ENCODE peak calls at places on chromosomes 4 and X, in ten cellular contexts. One of them, this sample, is unnamed.

GRCh38 chr4:21067351-21067750 is 367.1 kb downstream of the PACRGL start:
- DNase-seq in heart left ventricle: no peak
- DNase-seq in IMR-90: no peak
- DNase-seq in gastrocnemius medialis: no peak
- DNase-seq in lower leg skin: no peak
- DNase-seq in A549: no peak
- DNase-seq in GM12891: no peak
- DNase-seq in sigmoid colon: no peak
- DNase-seq in testis: no peak
- DNase-seq in thyroid gland: no peak
- DNase-seq in this sample: no peak

GRCh38 chr4:158094413-158095110 is 78.3 kb downstream of the GASK1B start:
- DNase-seq in A549: peak
- DNase-seq in sigmoid colon: no peak
- DNase-seq in testis: no peak
- DNase-seq in thyroid gland: no peak
- DNase-seq in GM12891: no peak
- DNase-seq in lower leg skin: no peak
- DNase-seq in IMR-90: peak
- DNase-seq in gastrocnemius medialis: no peak
- DNase-seq in heart left ventricle: no peak
- DNase-seq in this sample: peak

GRCh38 chr4:2459589-2460349 is 9.1 kb upstream of the RNF4 start:
- DNase-seq in sigmoid colon: no peak
- DNase-seq in thyroid gland: no peak
- DNase-seq in testis: no peak
- DNase-seq in IMR-90: no peak
- DNase-seq in heart left ventricle: no peak
- DNase-seq in lower leg skin: no peak
- DNase-seq in GM12891: no peak
- DNase-seq in gastrocnemius medialis: no peak
- DNase-seq in A549: no peak
- DNase-seq in this sample: no peak

GRCh38 chr4:34619531-34620109 is 1624.7 kb downstream of the ARAP2 start:
- DNase-seq in GM12891: no peak
- DNase-seq in IMR-90: no peak
- DNase-seq in heart left ventricle: no peak
- DNase-seq in lower leg skin: no peak
- DNase-seq in thyroid gland: no peak
- DNase-seq in testis: no peak
- DNase-seq in sigmoid colon: no peak
- DNase-seq in gastrocnemius medialis: no peak
- DNase-seq in A549: peak
- DNase-seq in this sample: no peak

GRCh38 chr4:6900181-6900812 is 9.3 kb upstream of the TBC1D14 start:
- DNase-seq in thyroid gland: no peak
- DNase-seq in IMR-90: no peak
- DNase-seq in GM12891: no peak
- DNase-seq in sigmoid colon: peak
- DNase-seq in testis: no peak
- DNase-seq in heart left ventricle: no peak
- DNase-seq in lower leg skin: peak
- DNase-seq in gastrocnemius medialis: no peak
- DNase-seq in A549: no peak
- DNase-seq in this sample: no peak

GRCh38 chr4:150647008-150647407 is 65.1 kb downstream of the MAB21L2 start:
- DNase-seq in lower leg skin: no peak
- DNase-seq in A549: no peak
- DNase-seq in testis: no peak
- DNase-seq in gastrocnemius medialis: no peak
- DNase-seq in heart left ventricle: no peak
- DNase-seq in thyroid gland: no peak
- DNase-seq in IMR-90: peak
- DNase-seq in GM12891: no peak
- DNase-seq in sigmoid colon: no peak
- DNase-seq in this sample: no peak

GRCh38 chr4:143443728-143444127 is 69.8 kb upstream of the SMARCA5 start:
- DNase-seq in heart left ventricle: no peak
- DNase-seq in A549: no peak
- DNase-seq in sigmoid colon: no peak
- DNase-seq in testis: no peak
- DNase-seq in thyroid gland: no peak
- DNase-seq in IMR-90: no peak
- DNase-seq in lower leg skin: no peak
- DNase-seq in GM12891: no peak
- DNase-seq in gastrocnemius medialis: no peak
- DNase-seq in this sample: no peak

GRCh38 chr4:184118516-184118915 is 99.2 kb downstream of the ENPP6 start:
- DNase-seq in gastrocnemius medialis: no peak
- DNase-seq in A549: no peak
- DNase-seq in GM12891: no peak
- DNase-seq in testis: no peak
- DNase-seq in sigmoid colon: no peak
- DNase-seq in thyroid gland: no peak
- DNase-seq in heart left ventricle: no peak
- DNase-seq in IMR-90: no peak
- DNase-seq in lower leg skin: no peak
- DNase-seq in this sample: no peak

GRCh38 chrX:129667412-129667811 is 12.7 kb upstream of the APLN start:
- DNase-seq in heart left ventricle: no peak
- DNase-seq in lower leg skin: no peak
- DNase-seq in sigmoid colon: no peak
- DNase-seq in A549: no peak
- DNase-seq in gastrocnemius medialis: no peak
- DNase-seq in thyroid gland: no peak
- DNase-seq in GM12891: no peak
- DNase-seq in IMR-90: no peak
- DNase-seq in testis: no peak
- DNase-seq in this sample: no peak

GRCh38 chrX:129663171-129663570 is 8.4 kb upstream of the APLN start:
- DNase-seq in sigmoid colon: no peak
- DNase-seq in lower leg skin: no peak
- DNase-seq in GM12891: no peak
- DNase-seq in gastrocnemius medialis: no peak
- DNase-seq in thyroid gland: no peak
- DNase-seq in A549: no peak
- DNase-seq in IMR-90: peak
- DNase-seq in heart left ventricle: peak
- DNase-seq in testis: no peak
- DNase-seq in this sample: no peak

GRCh38 chrX:129661369-129661768 is 6.6 kb upstream of the APLN start:
- DNase-seq in sigmoid colon: no peak
- DNase-seq in lower leg skin: no peak
- DNase-seq in thyroid gland: no peak
- DNase-seq in GM12891: no peak
- DNase-seq in IMR-90: no peak
- DNase-seq in gastrocnemius medialis: no peak
- DNase-seq in testis: no peak
- DNase-seq in heart left ventricle: no peak
- DNase-seq in A549: no peak
- DNase-seq in this sample: no peak

DNA sequence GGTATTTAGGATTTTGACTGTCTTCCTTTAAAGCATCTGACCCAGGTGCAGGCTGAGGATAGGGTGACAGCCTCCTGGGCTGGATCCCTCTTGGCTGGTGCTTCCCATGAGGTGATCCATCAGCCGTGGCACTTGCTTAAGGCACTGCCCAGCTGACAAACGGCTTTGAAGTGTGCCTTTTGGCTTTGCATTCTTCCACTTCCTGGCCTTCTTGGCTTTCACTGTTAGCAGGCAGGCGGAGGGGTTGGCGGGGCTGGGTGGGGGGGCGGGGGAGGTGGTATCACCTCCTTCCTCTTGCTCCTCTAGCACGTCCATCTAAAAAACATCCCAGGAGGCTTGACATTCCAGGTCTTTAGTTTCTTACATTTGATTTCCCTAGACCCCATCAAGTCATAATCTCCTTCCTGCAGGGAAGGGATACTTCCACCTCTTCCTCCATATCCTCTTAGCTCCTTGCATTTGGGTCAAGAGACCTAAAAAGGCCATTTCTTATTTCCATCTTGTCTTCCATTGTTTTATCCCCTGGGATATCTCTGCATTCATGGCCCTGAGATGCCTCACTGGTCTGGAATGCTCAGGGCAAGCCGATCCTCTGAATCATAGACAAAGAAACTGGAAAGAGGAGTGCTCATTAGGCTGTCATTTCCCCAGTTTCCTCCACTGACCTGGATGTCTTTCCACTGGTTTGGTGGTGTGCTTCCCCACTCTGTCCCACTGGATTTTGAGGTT is 11.3 kb upstream of the APLN start:
- DNase-seq in IMR-90: peak
- DNase-seq in gastrocnemius medialis: no peak
- DNase-seq in heart left ventricle: no peak
- DNase-seq in GM12891: no peak
- DNase-seq in sigmoid colon: no peak
- DNase-seq in A549: peak
- DNase-seq in lower leg skin: no peak
- DNase-seq in thyroid gland: no peak
- DNase-seq in testis: no peak
- DNase-seq in this sample: peak
- TF ChIP-seq POLR2A in IMR-90: no peak
- TF ChIP-seq POLR2A in gastrocnemius medialis: no peak
- TF ChIP-seq POLR2A in heart left ventricle: no peak
- TF ChIP-seq POLR2A in GM12891: no peak
- TF ChIP-seq POLR2A in sigmoid colon: no peak
- TF ChIP-seq POLR2A in A549: no peak
- TF ChIP-seq POLR2A in lower leg skin: no peak
- TF ChIP-seq POLR2A in thyroid gland: no peak
- TF ChIP-seq POLR2A in testis: no peak
- TF ChIP-seq POLR2A in this sample: no peak

GRCh38 chrX:119757979-119758681 is at the start of gene SOWAHD:
- DNase-seq in testis: peak
- DNase-seq in lower leg skin: no peak
- DNase-seq in sigmoid colon: peak
- DNase-seq in heart left ventricle: peak
- DNase-seq in A549: peak
- DNase-seq in GM12891: no peak
- DNase-seq in gastrocnemius medialis: no peak
- DNase-seq in IMR-90: no peak
- DNase-seq in thyroid gland: peak
- DNase-seq in this sample: peak

GRCh38 chrX:119762718-119763117 is 4.3 kb downstream of the SOWAHD start:
- DNase-seq in A549: no peak
- DNase-seq in thyroid gland: no peak
- DNase-seq in IMR-90: no peak
- DNase-seq in heart left ventricle: no peak
- DNase-seq in testis: no peak
- DNase-seq in GM12891: no peak
- DNase-seq in sigmoid colon: no peak
- DNase-seq in lower leg skin: no peak
- DNase-seq in gastrocnemius medialis: no peak
- DNase-seq in this sample: no peak

GRCh38 chrX:119759333-119759766 is 962 bp downstream of the SOWAHD start:
- DNase-seq in lower leg skin: no peak
- DNase-seq in thyroid gland: no peak
- DNase-seq in heart left ventricle: no peak
- DNase-seq in GM12891: no peak
- DNase-seq in testis: no peak
- DNase-seq in sigmoid colon: no peak
- DNase-seq in A549: no peak
- DNase-seq in gastrocnemius medialis: no peak
- DNase-seq in IMR-90: no peak
- DNase-seq in this sample: no peak

GRCh38 chrX:119758682-119759332 is 419 bp downstream of the SOWAHD start:
- DNase-seq in IMR-90: no peak
- DNase-seq in heart left ventricle: no peak
- DNase-seq in thyroid gland: peak
- DNase-seq in GM12891: no peak
- DNase-seq in A549: no peak
- DNase-seq in lower leg skin: no peak
- DNase-seq in testis: no peak
- DNase-seq in sigmoid colon: no peak
- DNase-seq in gastrocnemius medialis: no peak
- DNase-seq in this sample: no peak

GRCh38 chrX:119760026-119760902 is 1.9 kb downstream of the SOWAHD start:
- DNase-seq in sigmoid colon: no peak
- DNase-seq in heart left ventricle: no peak
- DNase-seq in thyroid gland: no peak
- DNase-seq in A549: no peak
- DNase-seq in GM12891: no peak
- DNase-seq in IMR-90: no peak
- DNase-seq in lower leg skin: no peak
- DNase-seq in gastrocnemius medialis: no peak
- DNase-seq in testis: no peak
- DNase-seq in this sample: no peak
- TF ChIP-seq POLR2A in sigmoid colon: no peak
- TF ChIP-seq POLR2A in heart left ventricle: no peak
- TF ChIP-seq POLR2A in thyroid gland: no peak
- TF ChIP-seq POLR2A in A549: no peak
- TF ChIP-seq POLR2A in GM12891: peak
- TF ChIP-seq POLR2A in IMR-90: no peak
- TF ChIP-seq POLR2A in lower leg skin: no peak
- TF ChIP-seq POLR2A in gastrocnemius medialis: no peak
- TF ChIP-seq POLR2A in testis: no peak
- TF ChIP-seq POLR2A in this sample: no peak

GRCh38 chr4:175309041-175309440 is 390.9 kb downstream of the ADAM29 start:
- DNase-seq in gastrocnemius medialis: no peak
- DNase-seq in lower leg skin: no peak
- DNase-seq in A549: no peak
- DNase-seq in IMR-90: peak
- DNase-seq in thyroid gland: no peak
- DNase-seq in testis: no peak
- DNase-seq in sigmoid colon: no peak
- DNase-seq in GM12891: no peak
- DNase-seq in heart left ventricle: no peak
- DNase-seq in this sample: no peak

GRCh38 chr4:175306436-175306835 is 388.3 kb downstream of the ADAM29 start:
- DNase-seq in IMR-90: no peak
- DNase-seq in A549: peak
- DNase-seq in lower leg skin: no peak
- DNase-seq in thyroid gland: no peak
- DNase-seq in heart left ventricle: no peak
- DNase-seq in gastrocnemius medialis: no peak
- DNase-seq in testis: no peak
- DNase-seq in GM12891: no peak
- DNase-seq in sigmoid colon: no peak
- DNase-seq in this sample: no peak

DNA sequence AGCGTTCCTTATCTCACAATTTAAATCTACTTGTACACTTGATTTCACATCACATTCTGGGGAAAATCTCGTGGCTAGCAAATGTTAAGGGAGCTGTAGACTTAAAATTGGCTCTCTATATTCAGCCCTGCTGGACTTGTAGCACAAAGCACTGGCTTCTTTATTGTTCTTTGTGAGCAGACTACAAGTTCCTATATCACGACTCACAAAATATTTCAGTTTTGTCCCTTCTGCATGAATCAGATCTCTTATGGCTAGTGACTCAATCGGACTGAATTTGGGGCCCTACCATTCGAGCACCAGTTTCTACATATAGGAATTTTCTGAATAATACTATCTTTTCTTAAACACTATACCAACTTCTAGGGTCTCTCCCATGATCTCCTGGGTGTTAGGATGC is 390.1 kb downstream of the ADAM29 start:
- DNase-seq in lower leg skin: no peak
- DNase-seq in heart left ventricle: no peak
- DNase-seq in A549: no peak
- DNase-seq in testis: no peak
- DNase-seq in GM12891: no peak
- DNase-seq in sigmoid colon: no peak
- DNase-seq in IMR-90: peak
- DNase-seq in gastrocnemius medialis: no peak
- DNase-seq in thyroid gland: no peak
- DNase-seq in this sample: no peak
- TF ChIP-seq POLR2A in lower leg skin: no peak
- TF ChIP-seq POLR2A in heart left ventricle: no peak
- TF ChIP-seq POLR2A in A549: no peak
- TF ChIP-seq POLR2A in testis: no peak
- TF ChIP-seq POLR2A in GM12891: no peak
- TF ChIP-seq POLR2A in sigmoid colon: no peak
- TF ChIP-seq POLR2A in IMR-90: no peak
- TF ChIP-seq POLR2A in gastrocnemius medialis: no peak
- TF ChIP-seq POLR2A in thyroid gland: no peak
- TF ChIP-seq POLR2A in this sample: no peak

GRCh38 chrX:101485212-101486064 is at the start of gene ARMCX4:
- DNase-seq in testis: peak
- DNase-seq in thyroid gland: peak
- DNase-seq in heart left ventricle: peak
- DNase-seq in lower leg skin: peak
- DNase-seq in GM12891: peak
- DNase-seq in A549: no peak
- DNase-seq in sigmoid colon: peak
- DNase-seq in gastrocnemius medialis: peak
- DNase-seq in IMR-90: peak
- DNase-seq in this sample: no peak
- TF ChIP-seq POLR2A in testis: no peak
- TF ChIP-seq POLR2A in thyroid gland: no peak
- TF ChIP-seq POLR2A in heart left ventricle: no peak
- TF ChIP-seq POLR2A in lower leg skin: no peak
- TF ChIP-seq POLR2A in GM12891: no peak
- TF ChIP-seq POLR2A in A549: no peak
- TF ChIP-seq POLR2A in sigmoid colon: no peak
- TF ChIP-seq POLR2A in gastrocnemius medialis: no peak
- TF ChIP-seq POLR2A in IMR-90: peak
- TF ChIP-seq POLR2A in this sample: peak

This sample was measured in H54.